ENCODE peak calls at places on chromosomes 3 and 15, in four cellular contexts. P, E, V and M are unnamed samples.

GRCh38 chr3:109731639-109732473 is 394.5 kb upstream of the DPPA4 start:
- DNase-seq in V (peak; percentile 27), E (no peak), P (peak; percentile 50), M (peak; percentile 19)

GRCh38 chr15:66101715-66102395 is 151.7 kb downstream of the MEGF11 start:
- DNase-seq in E (no peak), V (no peak), P (peak; percentile 27), M (no peak)

GRCh38 chr3:59052803-59053411 is 3.1 kb upstream of the CFAP20DC start:
- DNase-seq in P (no peak), V (peak; percentile 25), E (no peak), M (no peak)

GRCh38 chr3:188080091-188080490 is 73.9 kb upstream of the LPP start:
- DNase-seq in P (no peak), V (no peak), E (no peak), M (no peak)

GRCh38 chr3:121998030-121998580 is 23.9 kb downstream of the ILDR1 start:
- DNase-seq in V (no peak), E (no peak), P (no peak), M (no peak)

GRCh38 chr3:33037479-33037878 is 59.5 kb downstream of the GLB1 start:
- DNase-seq in P (no peak), V (no peak), E (no peak), M (no peak)

GRCh38 chr3:9906480-9906879 is 3.8 kb downstream of the IL17RE start:
- DNase-seq in V (no peak), P (no peak), E (no peak), M (no peak)

GRCh38 chr3:4824948-4825325 is 154.3 kb upstream of the BHLHE40 start:
- DNase-seq in V (peak; percentile 3), P (no peak), E (no peak), M (peak; percentile 69)

GRCh38 chr3:8147726-8148125 is 353.9 kb upstream of the LMCD1 start:
- DNase-seq in E (no peak), V (no peak), P (no peak), M (no peak)

GRCh38 chr3:8143186-8143585 is 358.4 kb upstream of the LMCD1 start:
- DNase-seq in V (no peak), E (no peak), P (no peak), M (no peak)

DNA sequence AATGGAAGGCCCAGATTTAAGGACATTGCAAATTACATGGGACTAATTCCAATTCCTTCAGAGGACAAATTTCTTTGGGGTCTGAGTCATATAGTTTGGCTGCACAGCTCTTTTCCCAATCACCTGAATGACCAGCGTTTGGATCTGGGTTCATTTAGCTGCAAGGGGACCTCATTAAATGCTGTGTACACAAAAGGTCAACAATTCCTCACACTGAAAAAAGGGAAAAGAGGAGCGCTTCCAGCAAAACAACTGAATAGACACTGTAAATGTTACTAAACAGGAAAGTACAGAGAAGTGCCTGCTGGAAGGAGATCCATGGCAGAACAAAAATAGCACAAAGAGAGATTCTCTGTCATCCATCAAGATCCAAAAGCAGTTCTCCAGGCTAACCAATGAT is 356.0 kb upstream of the LMCD1 start:
- DNase-seq in E (no peak), V (no peak), P (no peak), M (no peak)
- TF ChIP-seq TCF7 in E (no peak), V (no peak), P (no peak), M (no peak)

DNA sequence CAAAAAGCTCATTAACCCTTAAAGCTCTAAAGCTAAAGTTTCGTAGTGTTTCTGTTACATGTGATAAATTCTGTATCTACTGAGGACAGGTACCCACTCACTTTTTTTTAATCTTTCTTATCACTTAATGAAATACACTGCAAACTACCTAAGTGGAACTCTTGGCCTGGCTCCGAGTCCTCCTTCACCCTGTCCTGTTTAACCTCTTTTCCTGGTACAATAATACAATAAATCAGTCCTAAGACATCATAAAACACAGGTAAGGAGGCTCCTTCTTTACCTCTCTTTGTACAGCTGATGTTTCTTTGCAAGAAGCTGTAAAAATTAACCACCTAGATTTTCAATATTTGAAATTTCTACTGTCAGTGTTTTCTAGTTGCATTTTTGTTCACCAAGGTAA is 15.8 kb downstream of the SEMA6D start:
- DNase-seq in P (no peak), V (no peak), E (no peak), M (no peak)
- TF ChIP-seq TCF7 in P (no peak), V (no peak), E (no peak), M (no peak)

DNA sequence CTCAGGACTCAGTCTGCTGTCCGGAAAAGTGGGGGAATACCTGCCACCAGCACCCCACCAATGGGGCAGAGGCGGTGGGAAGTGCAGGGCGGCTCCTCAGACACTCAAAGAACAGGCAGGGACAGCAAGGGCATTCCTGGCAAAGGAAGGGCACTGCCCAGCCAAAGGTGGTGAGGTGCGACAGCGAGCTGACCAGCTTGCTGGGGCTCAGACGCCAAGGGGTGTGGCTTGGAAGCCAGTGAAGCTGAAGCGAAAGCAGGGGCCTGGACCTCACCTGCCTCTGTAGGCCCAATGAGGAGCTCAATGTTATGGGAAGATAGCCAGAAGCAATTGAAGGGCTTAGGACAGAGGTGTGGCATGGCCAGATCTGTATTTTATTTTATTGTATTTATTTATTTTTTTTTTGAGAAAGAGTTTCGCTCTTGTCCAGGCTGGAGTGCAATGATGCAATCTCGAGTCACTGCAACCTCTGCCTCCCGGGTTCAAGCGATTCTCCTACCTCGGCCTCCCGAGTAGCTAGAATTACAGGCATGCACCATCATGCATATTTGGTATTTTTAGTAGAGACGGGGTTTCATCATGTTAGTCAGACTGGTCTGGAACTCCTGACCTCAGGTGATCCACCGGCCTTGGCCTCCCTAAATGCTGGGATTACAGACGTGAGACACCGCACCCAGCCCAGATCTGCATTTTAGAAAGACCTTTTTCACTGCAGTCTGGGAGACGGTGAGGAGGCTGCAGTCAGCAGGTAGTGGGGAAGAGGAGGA is 4.4 kb upstream of the LMAN1L start:
- DNase-seq in E (no peak), V (no peak), P (no peak), M (no peak)
- TF ChIP-seq TCF7 in E (no peak), V (no peak), P (no peak), M (no peak)

DNA sequence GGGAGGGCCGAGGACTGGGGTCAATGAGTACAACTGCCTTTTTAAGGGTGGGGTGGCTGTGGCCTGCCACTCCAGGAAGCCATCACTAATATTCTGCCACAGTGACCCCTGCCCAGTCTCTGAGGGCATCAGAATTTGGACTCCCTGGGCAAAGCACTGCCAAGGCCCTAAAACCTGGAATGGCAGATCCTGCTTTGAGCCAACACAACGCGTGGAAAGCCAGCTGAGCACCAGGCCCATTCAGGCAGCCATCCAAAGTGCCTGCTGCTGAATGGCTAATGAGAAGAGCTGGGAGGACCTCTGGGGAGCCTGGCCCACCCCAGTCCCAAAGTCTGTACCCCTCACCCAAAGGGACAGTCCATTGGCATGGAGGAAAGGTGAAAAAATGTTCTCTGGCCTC is 5.0 kb downstream of the TWF2 start:
- DNase-seq in V (no peak), P (no peak), E (no peak), M (no peak)
- TF ChIP-seq TCF7 in V (no peak), P (no peak), E (no peak), M (no peak)

GRCh38 chr3:128438488-128439072 is 28.1 kb downstream of the DNAJB8 start:
- DNase-seq in P (peak; percentile 60), V (no peak), E (no peak), M (peak; percentile 34)
- TF ChIP-seq TCF7 in P (no peak), V (no peak), E (no peak), M (no peak)

GRCh38 chr3:11719406-11720219 is 75.9 kb upstream of the VGLL4 start:
- DNase-seq in P (peak; percentile 97), E (no peak), V (peak; percentile 73), M (peak; percentile 97)

GRCh38 chr3:11717768-11718581 is 74.3 kb upstream of the VGLL4 start:
- DNase-seq in E (no peak), V (peak; percentile 53), P (no peak), M (no peak)

GRCh38 chr3:11717301-11717700 is 73.6 kb upstream of the VGLL4 start:
- DNase-seq in V (no peak), P (no peak), E (no peak), M (no peak)

GRCh38 chr3:11720220-11721113 is 76.8 kb upstream of the VGLL4 start:
- DNase-seq in E (no peak), V (peak; percentile 46), P (peak; percentile 65), M (no peak)

DNA sequence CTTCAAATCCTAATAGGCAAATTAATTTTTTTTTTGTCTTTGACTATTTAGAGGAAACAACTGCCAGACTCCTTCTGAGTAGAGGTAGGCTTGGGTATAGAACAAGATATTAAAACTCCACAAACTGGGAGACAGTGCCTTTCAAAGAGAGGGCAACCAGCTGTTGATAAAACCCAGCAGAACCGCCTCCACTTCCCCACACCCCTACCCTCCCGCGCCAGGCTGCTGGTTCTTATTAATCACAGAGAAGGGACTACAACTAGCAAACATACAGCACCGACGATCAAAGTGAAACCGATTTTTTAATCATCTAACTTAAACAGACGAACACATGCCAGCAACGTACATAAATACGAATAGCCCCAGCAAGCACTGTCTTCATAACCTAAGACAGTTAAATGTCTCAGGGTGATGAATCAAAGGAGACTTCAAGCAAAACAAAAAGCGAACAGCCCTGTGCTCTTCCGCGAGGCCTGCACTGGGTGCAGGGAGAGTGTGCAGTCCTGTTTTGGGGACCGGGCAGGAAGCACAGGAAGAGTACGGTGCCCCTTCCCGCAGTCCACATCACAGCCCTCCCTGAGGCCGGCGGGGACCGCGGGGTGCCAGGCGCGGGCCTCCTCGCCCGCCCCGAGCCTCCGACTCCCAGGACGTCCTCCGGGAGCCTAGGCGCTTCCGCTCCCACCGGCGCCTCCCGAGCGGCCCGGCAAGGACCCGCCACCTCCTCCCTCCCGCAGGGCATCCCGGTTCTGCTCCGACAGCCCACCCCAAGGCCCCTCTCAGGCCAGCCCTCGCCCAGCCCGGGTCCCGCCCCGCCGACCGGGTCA is 75.1 kb upstream of the VGLL4 start:
- DNase-seq in E (no peak), V (peak; percentile 23), P (peak; percentile 68), M (no peak)
- TF ChIP-seq TCF7 in E (no peak), V (no peak), P (no peak), M (no peak)

GRCh38 chr3:197487911-197488391 is 67.8 kb downstream of the BDH1 start:
- DNase-seq in E (no peak), P (no peak), V (peak; percentile 72), M (no peak)
- TF ChIP-seq TCF7 in E (no peak), P (no peak), V (no peak), M (no peak)

GRCh38 chr3:143418391-143418790 is 298.8 kb downstream of the CHST2 start:
- DNase-seq in E (no peak), V (no peak), P (no peak), M (no peak)

GRCh38 chr3:143416229-143416628 is 296.7 kb downstream of the CHST2 start:
- DNase-seq in V (no peak), E (no peak), P (no peak), M (no peak)

GRCh38 chr3:143424874-143425273 is 305.3 kb downstream of the CHST2 start:
- DNase-seq in V (no peak), P (no peak), E (no peak), M (no peak)

DNA sequence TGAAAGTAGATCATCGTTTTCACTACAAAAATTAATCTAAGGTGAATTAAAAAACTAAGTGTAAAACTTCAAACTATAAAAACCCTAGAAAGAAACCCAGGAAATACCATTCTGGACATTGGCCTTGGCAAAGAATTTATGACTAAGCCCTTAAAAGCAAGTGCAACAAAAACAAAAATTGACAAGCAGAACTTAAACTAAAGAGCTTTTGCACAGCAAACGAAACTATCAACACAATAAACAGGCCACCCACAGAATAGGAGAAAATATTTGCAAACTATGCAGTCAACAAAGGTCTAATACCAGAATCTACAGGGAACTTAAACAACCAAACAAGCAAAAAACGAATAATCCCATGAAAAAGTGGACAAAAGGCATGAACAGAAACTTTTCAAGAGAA is 302.0 kb downstream of the CHST2 start:
- DNase-seq in P (no peak), E (no peak), V (no peak), M (no peak)
- TF ChIP-seq TCF7 in P (no peak), E (no peak), V (no peak), M (no peak)